ENCODE peak calls at places on chromosomes 2 and 18, in ten cellular contexts. One of them, this sample, is unnamed.

GRCh38 chr2:174263989-174264388 is 15.7 kb upstream of the OLA1 start:
- DNase-seq in mesothelial cell of epicardium: no peak
- DNase-seq in NCI-H524: no peak
- DNase-seq in fibroblast of the conjunctiva: peak
- DNase-seq in stimulated activated CD4-positive, alpha-beta T cell treated with anti-CD3 and anti-CD28 coated beads, Interleukin-15, amount 100 ng/mL, for 1 hour: no peak
- DNase-seq in COR-L47: no peak
- DNase-seq in ELF-1: no peak
- DNase-seq in neural progenitor cell: no peak
- DNase-seq in GDM1: no peak
- DNase-seq in heart left ventricle: no peak
- DNase-seq in this sample: no peak

GRCh38 chr18:69240275-69240674 is 160.4 kb upstream of the DOK6 start:
- DNase-seq in mesothelial cell of epicardium: no peak
- DNase-seq in NCI-H524: peak
- DNase-seq in fibroblast of the conjunctiva: no peak
- DNase-seq in stimulated activated CD4-positive, alpha-beta T cell treated with anti-CD3 and anti-CD28 coated beads, Interleukin-15, amount 100 ng/mL, for 1 hour: no peak
- DNase-seq in COR-L47: no peak
- DNase-seq in ELF-1: no peak
- DNase-seq in neural progenitor cell: no peak
- DNase-seq in GDM1: no peak
- DNase-seq in heart left ventricle: no peak
- DNase-seq in this sample: no peak

GRCh38 chr2:222289280-222290250 is 9.2 kb downstream of the PAX3 start:
- DNase-seq in mesothelial cell of epicardium: no peak
- DNase-seq in NCI-H524: no peak
- DNase-seq in fibroblast of the conjunctiva: no peak
- DNase-seq in stimulated activated CD4-positive, alpha-beta T cell treated with anti-CD3 and anti-CD28 coated beads, Interleukin-15, amount 100 ng/mL, for 1 hour: no peak
- DNase-seq in COR-L47: no peak
- DNase-seq in ELF-1: no peak
- DNase-seq in neural progenitor cell: no peak
- DNase-seq in GDM1: no peak
- DNase-seq in heart left ventricle: no peak
- DNase-seq in this sample: no peak

GRCh38 chr2:56199492-56199891 is 15.7 kb downstream of the CCDC85A start:
- DNase-seq in mesothelial cell of epicardium: no peak
- DNase-seq in NCI-H524: no peak
- DNase-seq in fibroblast of the conjunctiva: peak
- DNase-seq in stimulated activated CD4-positive, alpha-beta T cell treated with anti-CD3 and anti-CD28 coated beads, Interleukin-15, amount 100 ng/mL, for 1 hour: no peak
- DNase-seq in COR-L47: no peak
- DNase-seq in ELF-1: no peak
- DNase-seq in neural progenitor cell: no peak
- DNase-seq in GDM1: no peak
- DNase-seq in heart left ventricle: no peak
- DNase-seq in this sample: no peak

GRCh38 chr2:45759310-45759851 is 107.9 kb downstream of the PRKCE start:
- DNase-seq in mesothelial cell of epicardium: no peak
- DNase-seq in NCI-H524: peak
- DNase-seq in fibroblast of the conjunctiva: no peak
- DNase-seq in stimulated activated CD4-positive, alpha-beta T cell treated with anti-CD3 and anti-CD28 coated beads, Interleukin-15, amount 100 ng/mL, for 1 hour: no peak
- DNase-seq in COR-L47: no peak
- DNase-seq in ELF-1: peak
- DNase-seq in neural progenitor cell: no peak
- DNase-seq in GDM1: no peak
- DNase-seq in heart left ventricle: no peak
- DNase-seq in this sample: peak

GRCh38 chr2:40032650-40033319 is 253.7 kb upstream of the THUMPD2 start:
- DNase-seq in mesothelial cell of epicardium: no peak
- DNase-seq in NCI-H524: no peak
- DNase-seq in fibroblast of the conjunctiva: no peak
- DNase-seq in stimulated activated CD4-positive, alpha-beta T cell treated with anti-CD3 and anti-CD28 coated beads, Interleukin-15, amount 100 ng/mL, for 1 hour: no peak
- DNase-seq in COR-L47: no peak
- DNase-seq in ELF-1: no peak
- DNase-seq in neural progenitor cell: no peak
- DNase-seq in GDM1: no peak
- DNase-seq in heart left ventricle: no peak
- DNase-seq in this sample: no peak

GRCh38 chr2:204315236-204315662 is 230.0 kb upstream of the PARD3B start:
- DNase-seq in mesothelial cell of epicardium: no peak
- DNase-seq in NCI-H524: peak
- DNase-seq in fibroblast of the conjunctiva: no peak
- DNase-seq in stimulated activated CD4-positive, alpha-beta T cell treated with anti-CD3 and anti-CD28 coated beads, Interleukin-15, amount 100 ng/mL, for 1 hour: no peak
- DNase-seq in COR-L47: no peak
- DNase-seq in ELF-1: no peak
- DNase-seq in neural progenitor cell: no peak
- DNase-seq in GDM1: no peak
- DNase-seq in heart left ventricle: no peak
- DNase-seq in this sample: no peak

GRCh38 chr18:37574113-37574512 is 8.5 kb upstream of the CELF4 start:
- DNase-seq in mesothelial cell of epicardium: no peak
- DNase-seq in NCI-H524: no peak
- DNase-seq in fibroblast of the conjunctiva: no peak
- DNase-seq in stimulated activated CD4-positive, alpha-beta T cell treated with anti-CD3 and anti-CD28 coated beads, Interleukin-15, amount 100 ng/mL, for 1 hour: no peak
- DNase-seq in COR-L47: no peak
- DNase-seq in ELF-1: no peak
- DNase-seq in neural progenitor cell: no peak
- DNase-seq in GDM1: no peak
- DNase-seq in heart left ventricle: no peak
- DNase-seq in this sample: no peak

GRCh38 chr2:240225116-240225515 is 84.7 kb upstream of the OTOS start:
- DNase-seq in mesothelial cell of epicardium: no peak
- DNase-seq in NCI-H524: no peak
- DNase-seq in fibroblast of the conjunctiva: no peak
- DNase-seq in stimulated activated CD4-positive, alpha-beta T cell treated with anti-CD3 and anti-CD28 coated beads, Interleukin-15, amount 100 ng/mL, for 1 hour: no peak
- DNase-seq in COR-L47: no peak
- DNase-seq in ELF-1: no peak
- DNase-seq in neural progenitor cell: no peak
- DNase-seq in GDM1: no peak
- DNase-seq in heart left ventricle: peak
- DNase-seq in this sample: no peak

GRCh38 chr2:164314148-164314547 is 307.1 kb downstream of the GRB14 start:
- DNase-seq in mesothelial cell of epicardium: no peak
- DNase-seq in NCI-H524: no peak
- DNase-seq in fibroblast of the conjunctiva: no peak
- DNase-seq in stimulated activated CD4-positive, alpha-beta T cell treated with anti-CD3 and anti-CD28 coated beads, Interleukin-15, amount 100 ng/mL, for 1 hour: no peak
- DNase-seq in COR-L47: no peak
- DNase-seq in ELF-1: no peak
- DNase-seq in neural progenitor cell: no peak
- DNase-seq in GDM1: no peak
- DNase-seq in heart left ventricle: no peak
- DNase-seq in this sample: no peak

GRCh38 chr2:133139847-133140533 is 428.3 kb downstream of the NCKAP5 start:
- DNase-seq in mesothelial cell of epicardium: no peak
- DNase-seq in NCI-H524: no peak
- DNase-seq in fibroblast of the conjunctiva: no peak
- DNase-seq in stimulated activated CD4-positive, alpha-beta T cell treated with anti-CD3 and anti-CD28 coated beads, Interleukin-15, amount 100 ng/mL, for 1 hour: no peak
- DNase-seq in COR-L47: no peak
- DNase-seq in ELF-1: peak
- DNase-seq in neural progenitor cell: peak
- DNase-seq in GDM1: no peak
- DNase-seq in heart left ventricle: no peak
- DNase-seq in this sample: no peak

GRCh38 chr2:29603341-29603740 is 318.0 kb downstream of the ALK start:
- DNase-seq in mesothelial cell of epicardium: no peak
- DNase-seq in NCI-H524: no peak
- DNase-seq in fibroblast of the conjunctiva: no peak
- DNase-seq in stimulated activated CD4-positive, alpha-beta T cell treated with anti-CD3 and anti-CD28 coated beads, Interleukin-15, amount 100 ng/mL, for 1 hour: no peak
- DNase-seq in COR-L47: no peak
- DNase-seq in ELF-1: peak
- DNase-seq in neural progenitor cell: no peak
- DNase-seq in GDM1: no peak
- DNase-seq in heart left ventricle: no peak
- DNase-seq in this sample: no peak

GRCh38 chr2:230947908-230948365 is 22.9 kb upstream of the GPR55 start:
- DNase-seq in mesothelial cell of epicardium: no peak
- DNase-seq in NCI-H524: no peak
- DNase-seq in fibroblast of the conjunctiva: no peak
- DNase-seq in stimulated activated CD4-positive, alpha-beta T cell treated with anti-CD3 and anti-CD28 coated beads, Interleukin-15, amount 100 ng/mL, for 1 hour: no peak
- DNase-seq in COR-L47: no peak
- DNase-seq in ELF-1: no peak
- DNase-seq in neural progenitor cell: no peak
- DNase-seq in GDM1: peak
- DNase-seq in heart left ventricle: no peak
- DNase-seq in this sample: no peak

GRCh38 chr2:156221703-156222102 is 110.8 kb downstream of the NR4A2 start:
- DNase-seq in mesothelial cell of epicardium: no peak
- DNase-seq in NCI-H524: no peak
- DNase-seq in fibroblast of the conjunctiva: no peak
- DNase-seq in stimulated activated CD4-positive, alpha-beta T cell treated with anti-CD3 and anti-CD28 coated beads, Interleukin-15, amount 100 ng/mL, for 1 hour: no peak
- DNase-seq in COR-L47: no peak
- DNase-seq in ELF-1: no peak
- DNase-seq in neural progenitor cell: no peak
- DNase-seq in GDM1: no peak
- DNase-seq in heart left ventricle: no peak
- DNase-seq in this sample: no peak

GRCh38 chr18:70421471-70421870 is 132.6 kb downstream of the SOCS6 start:
- DNase-seq in mesothelial cell of epicardium: no peak
- DNase-seq in NCI-H524: no peak
- DNase-seq in fibroblast of the conjunctiva: no peak
- DNase-seq in stimulated activated CD4-positive, alpha-beta T cell treated with anti-CD3 and anti-CD28 coated beads, Interleukin-15, amount 100 ng/mL, for 1 hour: no peak
- DNase-seq in COR-L47: no peak
- DNase-seq in ELF-1: no peak
- DNase-seq in neural progenitor cell: no peak
- DNase-seq in GDM1: no peak
- DNase-seq in heart left ventricle: no peak
- DNase-seq in this sample: no peak

GRCh38 chr2:74864728-74865722 is 31.1 kb downstream of the HK2 start:
- DNase-seq in mesothelial cell of epicardium: no peak
- DNase-seq in NCI-H524: no peak
- DNase-seq in fibroblast of the conjunctiva: no peak
- DNase-seq in stimulated activated CD4-positive, alpha-beta T cell treated with anti-CD3 and anti-CD28 coated beads, Interleukin-15, amount 100 ng/mL, for 1 hour: no peak
- DNase-seq in COR-L47: no peak
- DNase-seq in ELF-1: peak
- DNase-seq in neural progenitor cell: no peak
- DNase-seq in GDM1: peak
- DNase-seq in heart left ventricle: no peak
- DNase-seq in this sample: no peak

GRCh38 chr2:195659114-195659513 is 2.1 kb downstream of the SLC39A10 start:
- DNase-seq in mesothelial cell of epicardium: no peak
- DNase-seq in NCI-H524: peak
- DNase-seq in fibroblast of the conjunctiva: no peak
- DNase-seq in stimulated activated CD4-positive, alpha-beta T cell treated with anti-CD3 and anti-CD28 coated beads, Interleukin-15, amount 100 ng/mL, for 1 hour: no peak
- DNase-seq in COR-L47: no peak
- DNase-seq in ELF-1: no peak
- DNase-seq in neural progenitor cell: no peak
- DNase-seq in GDM1: no peak
- DNase-seq in heart left ventricle: no peak
- DNase-seq in this sample: no peak

GRCh38 chr2:23649285-23649684 is 264.3 kb downstream of the KLHL29 start:
- DNase-seq in mesothelial cell of epicardium: no peak
- DNase-seq in NCI-H524: no peak
- DNase-seq in fibroblast of the conjunctiva: no peak
- DNase-seq in stimulated activated CD4-positive, alpha-beta T cell treated with anti-CD3 and anti-CD28 coated beads, Interleukin-15, amount 100 ng/mL, for 1 hour: no peak
- DNase-seq in COR-L47: no peak
- DNase-seq in ELF-1: no peak
- DNase-seq in neural progenitor cell: peak
- DNase-seq in GDM1: no peak
- DNase-seq in heart left ventricle: no peak
- DNase-seq in this sample: no peak

GRCh38 chr2:27376151-27376865 is 4.2 kb downstream of the ZNF513 start:
- DNase-seq in mesothelial cell of epicardium: no peak
- DNase-seq in NCI-H524: no peak
- DNase-seq in fibroblast of the conjunctiva: no peak
- DNase-seq in stimulated activated CD4-positive, alpha-beta T cell treated with anti-CD3 and anti-CD28 coated beads, Interleukin-15, amount 100 ng/mL, for 1 hour: no peak
- DNase-seq in COR-L47: no peak
- DNase-seq in ELF-1: no peak
- DNase-seq in neural progenitor cell: no peak
- DNase-seq in GDM1: no peak
- DNase-seq in heart left ventricle: no peak
- DNase-seq in this sample: no peak

GRCh38 chr2:166653185-166653813 is 159.2 kb upstream of the SCN7A start:
- DNase-seq in mesothelial cell of epicardium: no peak
- DNase-seq in NCI-H524: no peak
- DNase-seq in fibroblast of the conjunctiva: no peak
- DNase-seq in stimulated activated CD4-positive, alpha-beta T cell treated with anti-CD3 and anti-CD28 coated beads, Interleukin-15, amount 100 ng/mL, for 1 hour: no peak
- DNase-seq in COR-L47: peak
- DNase-seq in ELF-1: no peak
- DNase-seq in neural progenitor cell: no peak
- DNase-seq in GDM1: no peak
- DNase-seq in heart left ventricle: no peak
- DNase-seq in this sample: no peak

GRCh38 chr2:175926272-175926671 is 75.8 kb downstream of the LNPK start:
- DNase-seq in mesothelial cell of epicardium: no peak
- DNase-seq in NCI-H524: no peak
- DNase-seq in fibroblast of the conjunctiva: peak
- DNase-seq in stimulated activated CD4-positive, alpha-beta T cell treated with anti-CD3 and anti-CD28 coated beads, Interleukin-15, amount 100 ng/mL, for 1 hour: no peak
- DNase-seq in COR-L47: no peak
- DNase-seq in ELF-1: no peak
- DNase-seq in neural progenitor cell: no peak
- DNase-seq in GDM1: no peak
- DNase-seq in heart left ventricle: no peak
- DNase-seq in this sample: no peak

GRCh38 chr18:56233595-56233994 is 404.8 kb downstream of the TXNL1 start:
- DNase-seq in mesothelial cell of epicardium: no peak
- DNase-seq in NCI-H524: no peak
- DNase-seq in fibroblast of the conjunctiva: peak
- DNase-seq in stimulated activated CD4-positive, alpha-beta T cell treated with anti-CD3 and anti-CD28 coated beads, Interleukin-15, amount 100 ng/mL, for 1 hour: no peak
- DNase-seq in COR-L47: no peak
- DNase-seq in ELF-1: no peak
- DNase-seq in neural progenitor cell: no peak
- DNase-seq in GDM1: no peak
- DNase-seq in heart left ventricle: peak
- DNase-seq in this sample: peak

GRCh38 chr2:98883780-98884211 is 52.2 kb downstream of the CRACDL start:
- DNase-seq in mesothelial cell of epicardium: no peak
- DNase-seq in NCI-H524: no peak
- DNase-seq in fibroblast of the conjunctiva: no peak
- DNase-seq in stimulated activated CD4-positive, alpha-beta T cell treated with anti-CD3 and anti-CD28 coated beads, Interleukin-15, amount 100 ng/mL, for 1 hour: no peak
- DNase-seq in COR-L47: no peak
- DNase-seq in ELF-1: no peak
- DNase-seq in neural progenitor cell: no peak
- DNase-seq in GDM1: no peak
- DNase-seq in heart left ventricle: no peak
- DNase-seq in this sample: no peak

GRCh38 chr2:238582159-238582558 is 155.4 kb downstream of the ASB1 start:
- DNase-seq in mesothelial cell of epicardium: no peak
- DNase-seq in NCI-H524: no peak
- DNase-seq in fibroblast of the conjunctiva: no peak
- DNase-seq in stimulated activated CD4-positive, alpha-beta T cell treated with anti-CD3 and anti-CD28 coated beads, Interleukin-15, amount 100 ng/mL, for 1 hour: no peak
- DNase-seq in COR-L47: no peak
- DNase-seq in ELF-1: no peak
- DNase-seq in neural progenitor cell: no peak
- DNase-seq in GDM1: no peak
- DNase-seq in heart left ventricle: no peak
- DNase-seq in this sample: no peak

GRCh38 chr2:101844055-101844635 is 146.6 kb downstream of the MAP4K4 start:
- DNase-seq in mesothelial cell of epicardium: no peak
- DNase-seq in NCI-H524: no peak
- DNase-seq in fibroblast of the conjunctiva: peak
- DNase-seq in stimulated activated CD4-positive, alpha-beta T cell treated with anti-CD3 and anti-CD28 coated beads, Interleukin-15, amount 100 ng/mL, for 1 hour: no peak
- DNase-seq in COR-L47: no peak
- DNase-seq in ELF-1: no peak
- DNase-seq in neural progenitor cell: no peak
- DNase-seq in GDM1: no peak
- DNase-seq in heart left ventricle: no peak
- DNase-seq in this sample: no peak

GRCh38 chr2:181805228-181806038 is 86.1 kb upstream of the ITPRID2 start:
- DNase-seq in mesothelial cell of epicardium: no peak
- DNase-seq in NCI-H524: no peak
- DNase-seq in fibroblast of the conjunctiva: no peak
- DNase-seq in stimulated activated CD4-positive, alpha-beta T cell treated with anti-CD3 and anti-CD28 coated beads, Interleukin-15, amount 100 ng/mL, for 1 hour: no peak
- DNase-seq in COR-L47: no peak
- DNase-seq in ELF-1: no peak
- DNase-seq in neural progenitor cell: no peak
- DNase-seq in GDM1: peak
- DNase-seq in heart left ventricle: no peak
- DNase-seq in this sample: no peak

GRCh38 chr2:3198119-3198518 is 179.5 kb downstream of the EIPR1 start:
- DNase-seq in mesothelial cell of epicardium: no peak
- DNase-seq in NCI-H524: peak
- DNase-seq in fibroblast of the conjunctiva: no peak
- DNase-seq in stimulated activated CD4-positive, alpha-beta T cell treated with anti-CD3 and anti-CD28 coated beads, Interleukin-15, amount 100 ng/mL, for 1 hour: no peak
- DNase-seq in COR-L47: no peak
- DNase-seq in ELF-1: peak
- DNase-seq in neural progenitor cell: peak
- DNase-seq in GDM1: no peak
- DNase-seq in heart left ventricle: no peak
- DNase-seq in this sample: no peak

GRCh38 chr2:216081012-216081411 is 597 bp downstream of the PECR start:
- DNase-seq in mesothelial cell of epicardium: no peak
- DNase-seq in NCI-H524: no peak
- DNase-seq in fibroblast of the conjunctiva: no peak
- DNase-seq in stimulated activated CD4-positive, alpha-beta T cell treated with anti-CD3 and anti-CD28 coated beads, Interleukin-15, amount 100 ng/mL, for 1 hour: no peak
- DNase-seq in COR-L47: no peak
- DNase-seq in ELF-1: no peak
- DNase-seq in neural progenitor cell: no peak
- DNase-seq in GDM1: no peak
- DNase-seq in heart left ventricle: no peak
- DNase-seq in this sample: no peak